ENCODE peak calls at places on chromosomes 1 and 21, in seven cellular contexts. V is transverse colon; O is CD8-positive, alpha-beta T cell; M is fibroblast of lung; W is GM04504; P is activated CD8-positive, alpha-beta memory T cell treated with anti-CD3 and anti-CD28 coated beads for 1 hour; D is endodermal cell. E is an unnamed sample.

GRCh38 chr1:27000817-27001460 is 7.4 kb downstream of the TRNP1 start:
- DNase-seq in V (no peak), O (no peak), M (peak), W (no peak), P (no peak), D (peak), E (no peak)

GRCh38 chr1:49197081-49197480 is 420.4 kb upstream of the BEND5 start:
- DNase-seq in V (no peak), O (no peak), M (peak), W (peak), P (no peak), D (no peak), E (peak)

GRCh38 chr1:109239580-109240068 is 9.7 kb upstream of the CELSR2 start:
- DNase-seq in V (no peak), O (no peak), M (peak), W (no peak), P (no peak), D (peak), E (peak)

GRCh38 chr1:19969898-19970660 is 9.3 kb downstream of the PLA2G2A start:
- DNase-seq in V (no peak), O (no peak), M (no peak), W (no peak), P (no peak), D (no peak), E (no peak)

GRCh38 chr1:206794294-206794908 is 22.1 kb upstream of the IL10 start:
- DNase-seq in V (no peak), O (no peak), M (no peak), W (no peak), P (no peak), D (no peak), E (no peak)

GRCh38 chr1:12480748-12481362 is 137.2 kb downstream of the DHRS3 start:
- DNase-seq in V (peak), O (no peak), M (peak), W (peak), P (no peak), D (no peak), E (peak)

GRCh38 chr21:42922918-42923317 is 2.5 kb downstream of the ERVH48-1 start:
- DNase-seq in V (no peak), O (no peak), M (no peak), W (no peak), P (no peak), D (no peak), E (no peak)

GRCh38 chr1:62012821-62013220 is 181.8 kb upstream of the L1TD1 start:
- DNase-seq in V (no peak), O (no peak), M (no peak), W (no peak), P (no peak), D (no peak), E (no peak)

GRCh38 chr1:113938192-113938591 is 9.1 kb downstream of the HIPK1 start:
- DNase-seq in V (no peak), O (no peak), M (no peak), W (no peak), P (no peak), D (peak), E (no peak)

GRCh38 chr1:53619811-53620619 is 118.9 kb downstream of the GLIS1 start:
- DNase-seq in V (peak), O (no peak), M (peak), W (no peak), P (no peak), D (peak), E (no peak)

E was measured in myocyte.